ENCODE peak calls at places on chromosome 22, in five cellular contexts. L is NCI-H226, D is substantia nigra, N is M059J, Z is dorsolateral prefrontal cortex. G is an unnamed sample.

GRCh38 chr22:27032121-27032761 is 374.9 kb downstream of the MIAT start:
- DNase-seq in N (peak; percentile 47), Z (peak; percentile 80), L (no peak), D (peak; percentile 81), G (no peak)

GRCh38 chr22:47550524-47551437 is 788.3 kb downstream of the TBC1D22A start:
- DNase-seq in L (no peak), Z (no peak), D (no peak), N (no peak), G (no peak)

GRCh38 chr22:30459206-30460052 is 12.4 kb downstream of the SEC14L3 start:
- DNase-seq in D (no peak), Z (no peak), L (no peak), N (peak; percentile 25), G (no peak)

GRCh38 chr22:31138126-31138525 is 2.2 kb downstream of the PLA2G3 start:
- DNase-seq in Z (no peak), D (no peak), N (no peak), L (no peak), G (no peak)

GRCh38 chr22:41968601-41969000 is 642 bp upstream of the SEPTIN3 start:
- DNase-seq in N (no peak), D (no peak), Z (no peak), L (peak; percentile 6), G (no peak)

GRCh38 chr22:28939932-28940331 is 56.6 kb downstream of the ZNRF3 start:
- DNase-seq in L (no peak), D (no peak), N (no peak), Z (no peak), G (no peak)

GRCh38 chr22:50416996-50417395 is 57.8 kb downstream of the SBF1 start:
- DNase-seq in Z (no peak), D (no peak), N (no peak), L (no peak), G (no peak)

GRCh38 chr22:30998329-30998728 is 29.3 kb downstream of the TUG1 start:
- DNase-seq in L (no peak), N (no peak), D (no peak), Z (no peak), G (no peak)

GRCh38 chr22:20904008-20904979 is 12.9 kb upstream of the CRKL start:
- DNase-seq in N (peak; percentile 84), D (no peak), L (peak; percentile 78), Z (no peak), G (no peak)

GRCh38 chr22:42608481-42609361 is 6.0 kb downstream of the POLDIP3 start:
- DNase-seq in Z (peak; percentile 63), D (peak; percentile 43), N (peak; percentile 49), L (no peak), G (no peak)

GRCh38 chr22:31659246-31659645 is 2.8 kb downstream of the PISD start:
- DNase-seq in L (no peak), D (no peak), Z (no peak), N (peak; percentile 59), G (no peak)

GRCh38 chr22:22959147-22959827 is 71.7 kb downstream of the IGLL5 start:
- DNase-seq in Z (peak; percentile 79), L (no peak), D (peak; percentile 85), N (peak; percentile 47), G (no peak)

GRCh38 chr22:31048570-31048969 is 32.5 kb upstream of the SMTN start:
- DNase-seq in Z (no peak), D (no peak), L (no peak), N (no peak), G (no peak)

GRCh38 chr22:33105501-33105911 is 47.3 kb upstream of the SYN3 start:
- DNase-seq in L (peak; percentile 85), N (peak; percentile 66), D (peak; percentile 47), Z (peak; percentile 52), G (no peak)

GRCh38 chr22:41619979-41620645 is 731 bp downstream of the DESI1 start:
- DNase-seq in D (peak; percentile 68), N (peak; percentile 35), Z (peak; percentile 51), L (no peak), G (no peak)

GRCh38 chr22:19965771-19966709 is 24.4 kb upstream of the TXNRD2 start:
- DNase-seq in L (no peak), D (peak; percentile 84), N (no peak), Z (no peak), G (no peak)

GRCh38 chr22:37830093-37830842 is 7.1 kb downstream of the GALR3 start:
- DNase-seq in D (no peak), Z (no peak), L (no peak), N (no peak), G (no peak)

GRCh38 chr22:32810241-32811133 is 9.0 kb downstream of the TIMP3 start:
- DNase-seq in L (no peak), D (no peak), N (no peak), Z (no peak), G (no peak)

GRCh38 chr22:37557321-37558001 is 2.8 kb upstream of the CDC42EP1 start:
- DNase-seq in L (no peak), Z (no peak), N (no peak), D (no peak), G (no peak)

GRCh38 chr22:39470462-39471335 is 13.9 kb downstream of the MGAT3 start:
- DNase-seq in L (no peak), Z (no peak), D (no peak), N (no peak), G (no peak)

GRCh38 chr22:27805841-27806240 is 4.3 kb upstream of the MN1 start:
- DNase-seq in Z (no peak), N (no peak), L (no peak), D (no peak), G (no peak)

GRCh38 chr22:44143117-44143495 is 37.6 kb upstream of the PARVG start:
- DNase-seq in Z (no peak), L (no peak), N (no peak), D (no peak), G (no peak)

GRCh38 chr22:49433717-49434611 is 393.7 kb downstream of the BRD1 start:
- DNase-seq in L (no peak), D (no peak), Z (no peak), N (peak; percentile 17), G (no peak)

GRCh38 chr22:17829691-17830040 is 55.4 kb upstream of the BID start:
- DNase-seq in Z (no peak), L (peak; percentile 2), D (no peak), N (no peak), G (no peak)

GRCh38 chr22:35418088-35418487 is 18.1 kb downstream of the MCM5 start:
- DNase-seq in Z (no peak), D (no peak), L (no peak), N (no peak), G (no peak)

GRCh38 chr22:30516731-30517130 is 11.2 kb upstream of the SEC14L4 start:
- DNase-seq in N (no peak), Z (no peak), L (no peak), D (no peak), G (no peak)

GRCh38 chr22:46031965-46032851 is 55.2 kb upstream of the WNT7B start:
- DNase-seq in L (no peak), Z (peak; percentile 28), D (no peak), N (no peak), G (no peak)

GRCh38 chr22:40385041-40385782 is 14.8 kb downstream of the SGSM3 start:
- DNase-seq in D (no peak), N (no peak), L (no peak), Z (no peak), G (peak; percentile 51)

GRCh38 chr22:37880668-37881440 is 25.2 kb upstream of the MICALL1 start:
- DNase-seq in N (peak; percentile 14), L (no peak), D (peak; percentile 68), Z (peak; percentile 67), G (no peak)

GRCh38 chr22:16829985-16830384 is 4.8 kb upstream of the XKR3 start:
- DNase-seq in N (no peak), D (no peak), Z (no peak), L (no peak), G (no peak)

GRCh38 chr22:46346680-46347405 is 11.3 kb downstream of the TRMU start:
- DNase-seq in N (no peak), Z (no peak), D (no peak), L (no peak), G (no peak)

GRCh38 chr22:41687901-41688364 is 734 bp downstream of the SNU13 start:
- DNase-seq in D (no peak), N (peak; percentile 37), Z (no peak), L (no peak), G (no peak)

GRCh38 chr22:22600862-22601261 is 41.8 kb upstream of the PRAME start:
- DNase-seq in Z (no peak), N (no peak), D (no peak), L (no peak), G (no peak)